ENCODE peak calls at places on chromosomes 11 and 22, in five cellular contexts. I, C, W, E and V are unnamed samples.
A peak's percentile ranks its signal among the peaks of the same experiment; 100 is the strongest.

GRCh38 chr11:87290304-87290922 is 252.7 kb downstream of the TMEM135 start:
- DNase-seq in I (peak; percentile 79), C (peak; percentile 11), W (peak; percentile 72), E (no peak), V (peak; percentile 52)

GRCh38 chr11:110123003-110123402 is 29.8 kb downstream of the ZC3H12C start:
- DNase-seq in I (no peak), C (peak; percentile 35), W (no peak), E (no peak), V (no peak)

GRCh38 chr11:75271730-75272129 is 31.2 kb downstream of the TPBGL start:
- DNase-seq in I (no peak), C (no peak), W (no peak), E (no peak), V (no peak)

GRCh38 chr11:56876621-56877312 is 111.9 kb upstream of the OR5AK2 start:
- DNase-seq in I (no peak), C (peak; percentile 11), W (no peak), E (no peak), V (no peak)

GRCh38 chr22:27139935-27140493 is 482.6 kb downstream of the MIAT start:
- DNase-seq in I (peak; percentile 54), C (peak; percentile 68), W (no peak), E (no peak), V (no peak)

GRCh38 chr11:60906132-60906972 is at the start of gene PRPF19:
- DNase-seq in I (peak; percentile 99), C (peak; percentile 78), W (peak; percentile 98), E (peak; percentile 99), V (peak; percentile 87)

GRCh38 chr22:42926034-42926433 is 69.0 kb upstream of the ARFGAP3 start:
- DNase-seq in I (no peak), C (no peak), W (peak; percentile 50), E (no peak), V (peak; percentile 72)

GRCh38 chr11:121669422-121669821 is 216.7 kb upstream of the SORL1-AS1 start:
- DNase-seq in I (no peak), C (no peak), W (no peak), E (no peak), V (no peak)

GRCh38 chr22:18156878-18157713 is 7.1 kb downstream of the USP18 start:
- DNase-seq in I (peak; percentile 89), C (peak; percentile 97), W (peak; percentile 67), E (peak; percentile 17), V (peak; percentile 80)

GRCh38 chr22:27903805-27904473 is 15.1 kb downstream of the PITPNB start:
- DNase-seq in I (no peak), C (no peak), W (no peak), E (no peak), V (no peak)

GRCh38 chr11:79013509-79013908 is 427.3 kb downstream of the TENM4 start:
- DNase-seq in I (no peak), C (no peak), W (no peak), E (no peak), V (no peak)

GRCh38 chr11:14537134-14537599 is 17.0 kb upstream of the PSMA1 start:
- DNase-seq in I (peak; percentile 48), C (no peak), W (peak; percentile 70), E (peak; percentile 50), V (no peak)

GRCh38 chr22:33983558-33983957 is 63.3 kb upstream of the LARGE1 start:
- DNase-seq in I (no peak), C (no peak), W (no peak), E (no peak), V (no peak)

GRCh38 chr11:111194789-111195188 is 50.7 kb upstream of the POU2AF2 start:
- DNase-seq in I (peak; percentile 7), C (no peak), W (no peak), E (no peak), V (no peak)

GRCh38 chr11:16126361-16126760 is 230.0 kb downstream of the SOX6 start:
- DNase-seq in I (peak; percentile 72), C (no peak), W (no peak), E (no peak), V (no peak)

GRCh38 chr22:43128928-43129424 is 14.2 kb downstream of the MCAT start:
- DNase-seq in I (no peak), C (no peak), W (peak; percentile 66), E (no peak), V (no peak)

GRCh38 chr11:119204066-119204465 is 2.1 kb upstream of the CBL start:
- DNase-seq in I (no peak), C (no peak), W (no peak), E (no peak), V (no peak)

GRCh38 chr11:72805214-72805613 is 9.0 kb upstream of the ATG16L2 start:
- DNase-seq in I (no peak), C (no peak), W (peak; percentile 88), E (no peak), V (no peak)

GRCh38 chr11:19499999-19500398 is 212.6 kb upstream of the NAV2 start:
- DNase-seq in I (no peak), C (peak; percentile 88), W (no peak), E (no peak), V (no peak)

GRCh38 chr22:42317691-42318547 is 47.5 kb upstream of the TCF20 start:
- DNase-seq in I (peak; percentile 78), C (no peak), W (no peak), E (no peak), V (no peak)

GRCh38 chr11:64809781-64810241 is 540 bp downstream of the MEN1 start:
- DNase-seq in I (peak; percentile 70), C (no peak), W (peak; percentile 42), E (no peak), V (no peak)

GRCh38 chr11:62025429-62026105 is 58.1 kb upstream of the FTH1 start:
- DNase-seq in I (peak; percentile 55), C (peak; percentile 87), W (peak; percentile 100), E (peak; percentile 91), V (peak; percentile 92)

GRCh38 chr11:65439331-65440181 is 17.0 kb downstream of the NEAT1 start:
- DNase-seq in I (no peak), C (no peak), W (no peak), E (no peak), V (no peak)

GRCh38 chr11:84558085-84558905 is 1068.8 kb downstream of the DLG2 start:
- DNase-seq in I (peak; percentile 70), C (no peak), W (peak; percentile 62), E (no peak), V (no peak)

GRCh38 chr11:45665206-45665932 is at the start of gene CHST1:
- DNase-seq in I (peak; percentile 80), C (no peak), W (peak; percentile 24), E (no peak), V (no peak)

GRCh38 chr11:116458546-116458945 is 314.2 kb downstream of the BUD13 start:
- DNase-seq in I (no peak), C (no peak), W (no peak), E (no peak), V (no peak)

GRCh38 chr11:121696947-121697346 is 244.2 kb upstream of the SORL1-AS1 start:
- DNase-seq in I (no peak), C (no peak), W (no peak), E (no peak), V (no peak)

GRCh38 chr11:128658499-128658898 is 35.4 kb upstream of the FLI1 start:
- DNase-seq in I (no peak), C (no peak), W (peak; percentile 40), E (no peak), V (no peak)

GRCh38 chr11:44980533-44981427 is 30.1 kb upstream of the TP53I11 start:
- DNase-seq in I (no peak), C (no peak), W (no peak), E (no peak), V (no peak)

GRCh38 chr22:21951931-21952465 is 650 bp downstream of the PPM1F start:
- DNase-seq in I (peak; percentile 67), C (no peak), W (peak; percentile 63), E (peak; percentile 22), V (no peak)

GRCh38 chr11:32435511-32435946 is at the start of gene WT1:
- DNase-seq in I (peak; percentile 99), C (no peak), W (peak; percentile 96), E (no peak), V (no peak)

GRCh38 chr11:119011476-119011875 is 6.7 kb downstream of the RPS25 start:
- DNase-seq in I (no peak), C (no peak), W (no peak), E (no peak), V (no peak)

GRCh38 chr22:23834830-23835772 is 3.7 kb downstream of the DERL3 start:
- DNase-seq in I (no peak), C (no peak), W (no peak), E (no peak), V (no peak)

GRCh38 chr11:16789560-16790483 is 51.4 kb downstream of the C11orf58 start:
- DNase-seq in I (no peak), C (no peak), W (no peak), E (no peak), V (no peak)

GRCh38 chr22:32583074-32583677 is 108.6 kb downstream of the FBXO7 start:
- DNase-seq in I (no peak), C (no peak), W (no peak), E (no peak), V (no peak)

GRCh38 chr11:36356201-36356600 is 60.1 kb downstream of the PRR5L start:
- DNase-seq in I (no peak), C (no peak), W (peak; percentile 83), E (no peak), V (no peak)

GRCh38 chr22:23850136-23850611 is 7.5 kb upstream of the SLC2A11 start:
- DNase-seq in I (no peak), C (no peak), W (no peak), E (no peak), V (no peak)

GRCh38 chr11:108278546-108278945 is 55.7 kb downstream of the ATM start:
- DNase-seq in I (peak; percentile 54), C (no peak), W (peak; percentile 3), E (no peak), V (no peak)

GRCh38 chr11:68904458-68904847 is 762 bp downstream of the IGHMBP2 start:
- DNase-seq in I (no peak), C (no peak), W (peak; percentile 62), E (no peak), V (no peak)